ENCODE peak calls at places on chromosomes 7 and 10, in seven cellular contexts. One of them, this sample, is unnamed.

GRCh38 chr10:21078410-21079329 is 181.6 kb upstream of the NEBL start:
- DNase-seq in lower lobe of right lung: peak; percentile 56
- DNase-seq in keratinocyte: peak; percentile 5
- DNase-seq in stimulated activated CD4-positive, alpha-beta T cell treated with anti-CD3 and anti-CD28 coated beads, Interleukin-4, amount 100 ng/mL, for 4 hours: no peak
- DNase-seq in brain pericyte: peak; percentile 15
- DNase-seq in PC-3: peak; percentile 77
- DNase-seq in stimulated activated CD8-positive, alpha-beta memory T cell treated with anti-CD3 and anti-CD28 coated beads, Interleukin-4, amount 100 ng/mL, for 4 hours: no peak
- DNase-seq in this sample: peak; percentile 51

GRCh38 chr7:149850007-149850594 is 11.9 kb downstream of the ZNF862 start:
- DNase-seq in lower lobe of right lung: no peak
- DNase-seq in keratinocyte: no peak
- DNase-seq in stimulated activated CD4-positive, alpha-beta T cell treated with anti-CD3 and anti-CD28 coated beads, Interleukin-4, amount 100 ng/mL, for 4 hours: no peak
- DNase-seq in brain pericyte: no peak
- DNase-seq in PC-3: no peak
- DNase-seq in stimulated activated CD8-positive, alpha-beta memory T cell treated with anti-CD3 and anti-CD28 coated beads, Interleukin-4, amount 100 ng/mL, for 4 hours: no peak
- DNase-seq in this sample: no peak

GRCh38 chr7:50142421-50143113 is 49.5 kb upstream of the ZPBP start:
- DNase-seq in lower lobe of right lung: no peak
- DNase-seq in keratinocyte: no peak
- DNase-seq in stimulated activated CD4-positive, alpha-beta T cell treated with anti-CD3 and anti-CD28 coated beads, Interleukin-4, amount 100 ng/mL, for 4 hours: no peak
- DNase-seq in brain pericyte: no peak
- DNase-seq in PC-3: peak; percentile 59
- DNase-seq in stimulated activated CD8-positive, alpha-beta memory T cell treated with anti-CD3 and anti-CD28 coated beads, Interleukin-4, amount 100 ng/mL, for 4 hours: no peak
- DNase-seq in this sample: no peak

GRCh38 chr10:11909618-11910017 is 86.5 kb downstream of the PROSER2 start:
- DNase-seq in lower lobe of right lung: no peak
- DNase-seq in keratinocyte: no peak
- DNase-seq in stimulated activated CD4-positive, alpha-beta T cell treated with anti-CD3 and anti-CD28 coated beads, Interleukin-4, amount 100 ng/mL, for 4 hours: no peak
- DNase-seq in brain pericyte: no peak
- DNase-seq in PC-3: no peak
- DNase-seq in stimulated activated CD8-positive, alpha-beta memory T cell treated with anti-CD3 and anti-CD28 coated beads, Interleukin-4, amount 100 ng/mL, for 4 hours: no peak
- DNase-seq in this sample: no peak

GRCh38 chr7:20560325-20561180 is 54.9 kb upstream of the ABCB5 start:
- DNase-seq in lower lobe of right lung: no peak
- DNase-seq in keratinocyte: no peak
- DNase-seq in stimulated activated CD4-positive, alpha-beta T cell treated with anti-CD3 and anti-CD28 coated beads, Interleukin-4, amount 100 ng/mL, for 4 hours: no peak
- DNase-seq in brain pericyte: no peak
- DNase-seq in PC-3: no peak
- DNase-seq in stimulated activated CD8-positive, alpha-beta memory T cell treated with anti-CD3 and anti-CD28 coated beads, Interleukin-4, amount 100 ng/mL, for 4 hours: no peak
- DNase-seq in this sample: no peak

GRCh38 chr7:157932498-157933218 is 595.9 kb downstream of the DNAJB6 start:
- DNase-seq in lower lobe of right lung: no peak
- DNase-seq in keratinocyte: no peak
- DNase-seq in stimulated activated CD4-positive, alpha-beta T cell treated with anti-CD3 and anti-CD28 coated beads, Interleukin-4, amount 100 ng/mL, for 4 hours: no peak
- DNase-seq in brain pericyte: no peak
- DNase-seq in PC-3: peak; percentile 59
- DNase-seq in stimulated activated CD8-positive, alpha-beta memory T cell treated with anti-CD3 and anti-CD28 coated beads, Interleukin-4, amount 100 ng/mL, for 4 hours: no peak
- DNase-seq in this sample: peak; percentile 36

GRCh38 chr7:142553216-142553615 is 196.1 kb upstream of the PRSS1 start:
- DNase-seq in lower lobe of right lung: no peak
- DNase-seq in keratinocyte: no peak
- DNase-seq in stimulated activated CD4-positive, alpha-beta T cell treated with anti-CD3 and anti-CD28 coated beads, Interleukin-4, amount 100 ng/mL, for 4 hours: no peak
- DNase-seq in brain pericyte: no peak
- DNase-seq in PC-3: peak; percentile 32
- DNase-seq in stimulated activated CD8-positive, alpha-beta memory T cell treated with anti-CD3 and anti-CD28 coated beads, Interleukin-4, amount 100 ng/mL, for 4 hours: no peak
- DNase-seq in this sample: no peak

GRCh38 chr7:46738165-46738564 is 817.1 kb upstream of the IGFBP3 start:
- DNase-seq in lower lobe of right lung: no peak
- DNase-seq in keratinocyte: no peak
- DNase-seq in stimulated activated CD4-positive, alpha-beta T cell treated with anti-CD3 and anti-CD28 coated beads, Interleukin-4, amount 100 ng/mL, for 4 hours: no peak
- DNase-seq in brain pericyte: no peak
- DNase-seq in PC-3: no peak
- DNase-seq in stimulated activated CD8-positive, alpha-beta memory T cell treated with anti-CD3 and anti-CD28 coated beads, Interleukin-4, amount 100 ng/mL, for 4 hours: no peak
- DNase-seq in this sample: no peak

GRCh38 chr7:92835140-92835850 is 1.1 kb downstream of the CDK6 start:
- DNase-seq in lower lobe of right lung: peak; percentile 75
- DNase-seq in keratinocyte: no peak
- DNase-seq in stimulated activated CD4-positive, alpha-beta T cell treated with anti-CD3 and anti-CD28 coated beads, Interleukin-4, amount 100 ng/mL, for 4 hours: peak; percentile 46
- DNase-seq in brain pericyte: no peak
- DNase-seq in PC-3: peak; percentile 62
- DNase-seq in stimulated activated CD8-positive, alpha-beta memory T cell treated with anti-CD3 and anti-CD28 coated beads, Interleukin-4, amount 100 ng/mL, for 4 hours: no peak
- DNase-seq in this sample: peak; percentile 73

GRCh38 chr7:135197906-135198655 is 13.2 kb downstream of the WDR91 start:
- DNase-seq in lower lobe of right lung: no peak
- DNase-seq in keratinocyte: no peak
- DNase-seq in stimulated activated CD4-positive, alpha-beta T cell treated with anti-CD3 and anti-CD28 coated beads, Interleukin-4, amount 100 ng/mL, for 4 hours: no peak
- DNase-seq in brain pericyte: no peak
- DNase-seq in PC-3: no peak
- DNase-seq in stimulated activated CD8-positive, alpha-beta memory T cell treated with anti-CD3 and anti-CD28 coated beads, Interleukin-4, amount 100 ng/mL, for 4 hours: no peak
- DNase-seq in this sample: no peak

GRCh38 chr10:52889611-52890010 is 117.0 kb upstream of the MBL2 start:
- DNase-seq in lower lobe of right lung: no peak
- DNase-seq in keratinocyte: no peak
- DNase-seq in stimulated activated CD4-positive, alpha-beta T cell treated with anti-CD3 and anti-CD28 coated beads, Interleukin-4, amount 100 ng/mL, for 4 hours: no peak
- DNase-seq in brain pericyte: no peak
- DNase-seq in PC-3: no peak
- DNase-seq in stimulated activated CD8-positive, alpha-beta memory T cell treated with anti-CD3 and anti-CD28 coated beads, Interleukin-4, amount 100 ng/mL, for 4 hours: no peak
- DNase-seq in this sample: no peak